ENCODE peak calls at places on chromosome 20, in four cellular contexts. H is nephron progenitor cell; D is stimulated activated CD4-positive, alpha-beta T cell treated with anti-CD3 and anti-CD28 coated beads, Interleukin-2, amount 100 ng/mL, for 24 hours; M is hypothalamus. B is an unnamed sample.

GRCh38 chr20:19376451-19376971 is 164.1 kb downstream of the SLC24A3 start:
- DNase-seq in H (no peak), D (no peak), M (no peak), B (peak)

GRCh38 chr20:37288091-37288490 is 1.4 kb upstream of the MANBAL start:
- DNase-seq in D (no peak), M (no peak), H (no peak), B (no peak)

GRCh38 chr20:31560900-31561598 is 44.0 kb upstream of the ID1 start:
- DNase-seq in D (no peak), H (no peak), M (no peak), B (no peak)

GRCh38 chr20:5044075-5044620 is 42.8 kb upstream of the SLC23A2 start:
- DNase-seq in M (no peak), D (no peak), H (no peak), B (no peak)

GRCh38 chr20:53579581-53580375 is 13.9 kb downstream of the ZNF217 start:
- DNase-seq in M (no peak), H (no peak), D (no peak), B (no peak)

GRCh38 chr20:1891263-1892121 is 3.7 kb upstream of the SIRPA start:
- DNase-seq in M (no peak), H (no peak), D (no peak), B (no peak)

GRCh38 chr20:51022803-51023616 is at the start of gene KCNG1:
- DNase-seq in M (peak), H (peak), D (peak), B (peak)

GRCh38 chr20:15902493-15902892 is 670.8 kb downstream of the KIF16B start:
- DNase-seq in D (no peak), H (peak), M (no peak), B (no peak)

GRCh38 chr20:7856756-7857155 is 83.5 kb downstream of the HAO1 start:
- DNase-seq in M (no peak), D (no peak), H (no peak), B (no peak)

GRCh38 chr20:63955281-63955845 is 853 bp downstream of the UCKL1 start:
- DNase-seq in M (no peak), H (peak), D (no peak), B (no peak)